ENCODE peak calls at places on chromosomes 13 and 19, in ten cellular contexts. One of them, this sample, is unnamed.

GRCh38 chr19:39415111-39416046 is 2.9 kb downstream of the PLEKHG2 start:
- DNase-seq in GM13976: peak
- DNase-seq in PC-9: no peak
- DNase-seq in H9: peak
- DNase-seq in RWPE1: no peak
- DNase-seq in HepG2: no peak
- DNase-seq in dorsolateral prefrontal cortex: no peak
- DNase-seq in fibroblast of pulmonary artery: no peak
- DNase-seq in testis: no peak
- DNase-seq in fibroblast of mammary gland: no peak
- DNase-seq in this sample: no peak

GRCh38 chr13:99805361-99805760 is 166.2 kb downstream of the ZIC5 start:
- DNase-seq in GM13976: no peak
- DNase-seq in PC-9: no peak
- DNase-seq in H9: peak
- DNase-seq in RWPE1: no peak
- DNase-seq in HepG2: no peak
- DNase-seq in dorsolateral prefrontal cortex: no peak
- DNase-seq in fibroblast of pulmonary artery: no peak
- DNase-seq in testis: no peak
- DNase-seq in fibroblast of mammary gland: no peak
- DNase-seq in this sample: no peak

GRCh38 chr19:29505034-29505824 is 20.6 kb upstream of the VSTM2B start:
- DNase-seq in GM13976: no peak
- DNase-seq in PC-9: no peak
- DNase-seq in H9: no peak
- DNase-seq in RWPE1: no peak
- DNase-seq in HepG2: no peak
- DNase-seq in dorsolateral prefrontal cortex: peak
- DNase-seq in fibroblast of pulmonary artery: no peak
- DNase-seq in testis: no peak
- DNase-seq in fibroblast of mammary gland: no peak
- DNase-seq in this sample: no peak

GRCh38 chr13:79933389-79933788 is 407.5 kb downstream of the SPRY2 start:
- DNase-seq in GM13976: no peak
- DNase-seq in PC-9: no peak
- DNase-seq in H9: no peak
- DNase-seq in RWPE1: no peak
- DNase-seq in HepG2: no peak
- DNase-seq in dorsolateral prefrontal cortex: no peak
- DNase-seq in fibroblast of pulmonary artery: no peak
- DNase-seq in testis: no peak
- DNase-seq in fibroblast of mammary gland: no peak
- DNase-seq in this sample: no peak

GRCh38 chr13:65964672-65965071 is 1265.5 kb downstream of the PCDH9 start:
- DNase-seq in GM13976: no peak
- DNase-seq in PC-9: no peak
- DNase-seq in H9: no peak
- DNase-seq in RWPE1: no peak
- DNase-seq in HepG2: no peak
- DNase-seq in dorsolateral prefrontal cortex: no peak
- DNase-seq in fibroblast of pulmonary artery: no peak
- DNase-seq in testis: no peak
- DNase-seq in fibroblast of mammary gland: peak
- DNase-seq in this sample: no peak

GRCh38 chr19:45444318-45445041 is 20.8 kb upstream of the ERCC1 start:
- DNase-seq in GM13976: peak
- DNase-seq in PC-9: peak
- DNase-seq in H9: peak
- DNase-seq in RWPE1: peak
- DNase-seq in HepG2: peak
- DNase-seq in dorsolateral prefrontal cortex: peak
- DNase-seq in fibroblast of pulmonary artery: peak
- DNase-seq in testis: peak
- DNase-seq in fibroblast of mammary gland: peak
- DNase-seq in this sample: peak

GRCh38 chr13:72774019-72774418 is 7.7 kb downstream of the DIS3 start:
- DNase-seq in GM13976: no peak
- DNase-seq in PC-9: no peak
- DNase-seq in H9: no peak
- DNase-seq in RWPE1: peak
- DNase-seq in HepG2: no peak
- DNase-seq in dorsolateral prefrontal cortex: no peak
- DNase-seq in fibroblast of pulmonary artery: peak
- DNase-seq in testis: no peak
- DNase-seq in fibroblast of mammary gland: peak
- DNase-seq in this sample: no peak

GRCh38 chr13:45540195-45540594 is 75.3 kb downstream of the ERICH6B start:
- DNase-seq in GM13976: no peak
- DNase-seq in PC-9: no peak
- DNase-seq in H9: no peak
- DNase-seq in RWPE1: no peak
- DNase-seq in HepG2: no peak
- DNase-seq in dorsolateral prefrontal cortex: no peak
- DNase-seq in fibroblast of pulmonary artery: no peak
- DNase-seq in testis: no peak
- DNase-seq in fibroblast of mammary gland: no peak
- DNase-seq in this sample: no peak

GRCh38 chr13:102703721-102704035 is 8.8 kb upstream of the METTL21C start:
- DNase-seq in GM13976: no peak
- DNase-seq in PC-9: no peak
- DNase-seq in H9: no peak
- DNase-seq in RWPE1: no peak
- DNase-seq in HepG2: no peak
- DNase-seq in dorsolateral prefrontal cortex: no peak
- DNase-seq in fibroblast of pulmonary artery: no peak
- DNase-seq in testis: no peak
- DNase-seq in fibroblast of mammary gland: no peak
- DNase-seq in this sample: no peak

GRCh38 chr19:39194832-39195542 is 1.8 kb upstream of the NCCRP1 start:
- DNase-seq in GM13976: no peak
- DNase-seq in PC-9: peak
- DNase-seq in H9: no peak
- DNase-seq in RWPE1: no peak
- DNase-seq in HepG2: no peak
- DNase-seq in dorsolateral prefrontal cortex: no peak
- DNase-seq in fibroblast of pulmonary artery: no peak
- DNase-seq in testis: no peak
- DNase-seq in fibroblast of mammary gland: no peak
- DNase-seq in this sample: no peak

DNA sequence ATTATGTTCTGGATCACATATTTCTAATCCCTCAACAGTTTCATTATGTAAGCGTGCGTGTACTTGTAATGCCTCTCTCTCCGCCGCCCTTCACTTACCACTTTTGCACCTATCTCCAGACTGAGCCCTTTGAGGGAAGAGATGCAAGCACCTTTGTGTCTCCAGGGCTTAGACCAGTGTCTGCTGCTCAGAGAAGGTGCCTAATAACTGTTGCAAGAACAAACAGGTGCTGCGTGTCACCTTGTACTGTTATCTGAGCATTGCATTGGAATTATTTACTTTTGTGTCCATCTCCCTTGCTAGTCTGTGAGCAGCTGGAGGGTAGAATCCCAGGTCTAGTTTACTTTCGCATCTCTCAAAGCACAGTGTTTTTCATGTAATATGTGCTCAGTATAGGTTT is 156.2 kb downstream of the FLT1 start:
- DNase-seq in GM13976: no peak
- DNase-seq in PC-9: no peak
- DNase-seq in H9: no peak
- DNase-seq in RWPE1: no peak
- DNase-seq in HepG2: no peak
- DNase-seq in dorsolateral prefrontal cortex: no peak
- DNase-seq in fibroblast of pulmonary artery: no peak
- DNase-seq in testis: no peak
- DNase-seq in fibroblast of mammary gland: no peak
- DNase-seq in this sample: no peak
- TF ChIP-seq CTCF in GM13976: no peak
- TF ChIP-seq CTCF in PC-9: no peak
- TF ChIP-seq CTCF in H9: no peak
- TF ChIP-seq CTCF in RWPE1: no peak
- TF ChIP-seq CTCF in HepG2: no peak
- TF ChIP-seq CTCF in dorsolateral prefrontal cortex: no peak
- TF ChIP-seq CTCF in fibroblast of pulmonary artery: no peak
- TF ChIP-seq CTCF in testis: no peak
- TF ChIP-seq CTCF in fibroblast of mammary gland: no peak
- TF ChIP-seq CTCF in this sample: no peak

DNA sequence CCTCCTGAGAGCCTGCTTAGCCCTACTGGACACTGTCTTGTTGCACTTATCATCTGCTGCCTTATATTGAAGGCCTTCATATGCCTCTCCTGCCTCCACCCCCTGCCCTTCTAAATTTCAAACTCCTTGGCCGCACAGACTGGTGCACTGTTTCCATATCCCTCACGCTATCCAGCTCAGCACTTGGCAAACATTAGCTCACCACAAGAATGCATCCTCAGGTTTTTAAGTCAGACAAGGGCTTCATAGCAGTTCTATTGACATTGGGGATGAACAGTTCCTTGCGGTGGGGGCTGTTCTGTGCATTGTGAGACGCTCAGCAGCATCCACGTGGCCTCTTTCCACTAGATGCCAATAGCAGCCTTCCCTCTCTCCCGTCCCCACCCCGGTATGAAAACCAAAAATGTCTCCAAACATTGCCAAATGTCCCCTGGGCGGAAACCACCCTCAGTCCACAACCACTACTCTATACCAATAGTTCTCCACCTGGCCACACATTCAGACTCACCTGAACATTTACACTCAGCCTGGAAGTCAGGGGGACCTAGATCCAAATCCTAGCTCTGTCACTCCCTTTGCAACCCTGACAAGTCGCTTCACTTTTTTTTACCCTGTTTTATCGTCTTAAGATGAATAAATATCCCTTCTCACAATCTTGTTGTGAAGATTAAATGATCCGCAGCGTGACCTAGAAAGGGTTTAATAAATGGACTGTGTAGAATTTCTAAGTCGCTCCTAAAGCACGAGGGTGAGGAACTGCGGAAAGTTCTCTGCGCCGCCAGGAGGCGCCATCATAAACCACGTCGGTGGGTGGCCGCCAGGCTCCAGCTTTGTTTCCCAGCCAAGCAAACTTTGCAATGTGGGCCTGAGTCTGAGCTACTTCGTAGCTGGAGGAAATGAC is 3.6 kb upstream of the CEACAM3 start:
- DNase-seq in GM13976: peak
- DNase-seq in PC-9: peak
- DNase-seq in H9: peak
- DNase-seq in RWPE1: no peak
- DNase-seq in HepG2: peak
- DNase-seq in dorsolateral prefrontal cortex: no peak
- DNase-seq in fibroblast of pulmonary artery: peak
- DNase-seq in testis: peak
- DNase-seq in fibroblast of mammary gland: peak
- DNase-seq in this sample: no peak
- TF ChIP-seq CTCF in GM13976: peak
- TF ChIP-seq CTCF in PC-9: no peak
- TF ChIP-seq CTCF in H9: peak
- TF ChIP-seq CTCF in RWPE1: peak
- TF ChIP-seq CTCF in HepG2: peak
- TF ChIP-seq CTCF in dorsolateral prefrontal cortex: peak
- TF ChIP-seq CTCF in fibroblast of pulmonary artery: peak
- TF ChIP-seq CTCF in testis: peak
- TF ChIP-seq CTCF in fibroblast of mammary gland: peak
- TF ChIP-seq CTCF in this sample: peak

GRCh38 chr13:30805132-30805537 is 69.8 kb downstream of the ALOX5AP start:
- DNase-seq in GM13976: no peak
- DNase-seq in PC-9: no peak
- DNase-seq in H9: no peak
- DNase-seq in RWPE1: no peak
- DNase-seq in HepG2: peak
- DNase-seq in dorsolateral prefrontal cortex: no peak
- DNase-seq in fibroblast of pulmonary artery: no peak
- DNase-seq in testis: peak
- DNase-seq in fibroblast of mammary gland: no peak
- DNase-seq in this sample: no peak

GRCh38 chr13:30805603-30806011 is 70.3 kb downstream of the ALOX5AP start:
- DNase-seq in GM13976: no peak
- DNase-seq in PC-9: no peak
- DNase-seq in H9: no peak
- DNase-seq in RWPE1: no peak
- DNase-seq in HepG2: peak
- DNase-seq in dorsolateral prefrontal cortex: no peak
- DNase-seq in fibroblast of pulmonary artery: peak
- DNase-seq in testis: peak
- DNase-seq in fibroblast of mammary gland: no peak
- DNase-seq in this sample: no peak

GRCh38 chr13:30803791-30804190 is 68.4 kb downstream of the ALOX5AP start:
- DNase-seq in GM13976: no peak
- DNase-seq in PC-9: no peak
- DNase-seq in H9: no peak
- DNase-seq in RWPE1: no peak
- DNase-seq in HepG2: no peak
- DNase-seq in dorsolateral prefrontal cortex: no peak
- DNase-seq in fibroblast of pulmonary artery: no peak
- DNase-seq in testis: no peak
- DNase-seq in fibroblast of mammary gland: no peak
- DNase-seq in this sample: peak

GRCh38 chr13:30802953-30803478 is 67.7 kb downstream of the ALOX5AP start:
- DNase-seq in GM13976: peak
- DNase-seq in PC-9: peak
- DNase-seq in H9: peak
- DNase-seq in RWPE1: peak
- DNase-seq in HepG2: peak
- DNase-seq in dorsolateral prefrontal cortex: peak
- DNase-seq in fibroblast of pulmonary artery: peak
- DNase-seq in testis: peak
- DNase-seq in fibroblast of mammary gland: peak
- DNase-seq in this sample: peak

GRCh38 chr13:30804474-30804873 is 69.1 kb downstream of the ALOX5AP start:
- DNase-seq in GM13976: no peak
- DNase-seq in PC-9: no peak
- DNase-seq in H9: no peak
- DNase-seq in RWPE1: no peak
- DNase-seq in HepG2: no peak
- DNase-seq in dorsolateral prefrontal cortex: no peak
- DNase-seq in fibroblast of pulmonary artery: no peak
- DNase-seq in testis: no peak
- DNase-seq in fibroblast of mammary gland: no peak
- DNase-seq in this sample: no peak
- TF ChIP-seq CTCF in GM13976: no peak
- TF ChIP-seq CTCF in PC-9: peak
- TF ChIP-seq CTCF in H9: peak
- TF ChIP-seq CTCF in RWPE1: no peak
- TF ChIP-seq CTCF in HepG2: peak
- TF ChIP-seq CTCF in dorsolateral prefrontal cortex: peak
- TF ChIP-seq CTCF in fibroblast of pulmonary artery: no peak
- TF ChIP-seq CTCF in testis: peak
- TF ChIP-seq CTCF in fibroblast of mammary gland: peak
- TF ChIP-seq CTCF in this sample: peak

DNA sequence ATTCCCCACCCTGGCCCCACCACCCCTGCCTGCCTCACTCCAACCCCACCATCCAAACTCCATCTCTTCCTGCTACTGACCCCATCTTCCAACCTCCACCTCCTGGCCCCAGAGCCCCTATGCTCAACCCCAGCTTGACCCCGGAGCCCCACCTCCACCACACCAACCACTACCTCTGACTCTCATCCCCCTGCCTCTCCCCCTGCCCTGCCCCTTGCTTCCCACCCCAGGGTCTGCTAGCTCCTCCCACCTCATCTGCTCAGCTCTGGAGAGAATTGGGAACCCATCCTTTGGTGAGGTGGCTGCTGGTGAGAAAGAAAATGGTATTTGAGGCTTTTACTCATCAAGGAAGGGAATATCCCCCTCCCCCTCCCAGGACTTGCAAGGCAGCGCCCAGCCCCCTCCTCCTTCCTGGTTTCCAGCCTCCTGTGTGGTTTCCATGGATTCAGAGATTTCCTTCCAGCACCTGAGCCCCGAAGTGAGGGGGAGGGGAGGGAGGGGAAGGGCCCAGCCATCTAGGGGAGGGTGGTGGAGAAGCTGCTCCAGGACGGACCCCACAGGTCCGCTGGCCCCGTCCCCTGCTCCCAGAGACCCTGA is 11.4 kb upstream of the PEPD start:
- DNase-seq in GM13976: no peak
- DNase-seq in PC-9: no peak
- DNase-seq in H9: peak
- DNase-seq in RWPE1: no peak
- DNase-seq in HepG2: no peak
- DNase-seq in dorsolateral prefrontal cortex: no peak
- DNase-seq in fibroblast of pulmonary artery: no peak
- DNase-seq in testis: no peak
- DNase-seq in fibroblast of mammary gland: no peak
- DNase-seq in this sample: no peak
- TF ChIP-seq CTCF in GM13976: no peak
- TF ChIP-seq CTCF in PC-9: no peak
- TF ChIP-seq CTCF in H9: no peak
- TF ChIP-seq CTCF in RWPE1: no peak
- TF ChIP-seq CTCF in HepG2: no peak
- TF ChIP-seq CTCF in dorsolateral prefrontal cortex: no peak
- TF ChIP-seq CTCF in fibroblast of pulmonary artery: no peak
- TF ChIP-seq CTCF in testis: no peak
- TF ChIP-seq CTCF in fibroblast of mammary gland: no peak
- TF ChIP-seq CTCF in this sample: no peak

This sample was measured in type B pancreatic cell.